ENCODE peak calls at places on chromosome 5, in ten cellular contexts. M is fibroblast of villous mesenchyme, P is Caco-2, T is B cell, Q is lower lobe of right lung, L is epithelial cell of esophagus, H is adrenal gland, K is tibial nerve, S is coronary artery, R is lung. X is an unnamed sample.

GRCh38 chr5:92944903-92945629 is 636.0 kb downstream of the NR2F1-AS1 start:
- DNase-seq in M (peak), K (no peak), S (no peak), P (no peak), R (no peak), L (no peak), Q (no peak), H (no peak), T (no peak), X (no peak)

GRCh38 chr5:32710335-32710858 is 724 bp upstream of the NPR3 start:
- DNase-seq in L (no peak), R (no peak), S (no peak), Q (no peak), H (peak), P (no peak), T (peak), K (no peak), M (no peak), X (no peak)

GRCh38 chr5:137470111-137470920 is 28.8 kb downstream of the SPOCK1 start:
- DNase-seq in R (no peak), S (no peak), M (peak), T (no peak), K (no peak), P (no peak), Q (no peak), L (peak), H (peak), X (no peak)

GRCh38 chr5:62643556-62644451 is 65.2 kb downstream of the LRRC70 start:
- DNase-seq in R (no peak), H (peak), M (no peak), K (no peak), S (no peak), L (no peak), Q (no peak), P (no peak), T (no peak), X (no peak)

GRCh38 chr5:102796014-102796413 is 40.9 kb downstream of the PAM start:
- DNase-seq in K (no peak), H (no peak), R (no peak), S (no peak), M (no peak), P (no peak), Q (no peak), L (no peak), T (no peak), X (no peak)

GRCh38 chr5:35185518-35185917 is 44.8 kb downstream of the PRLR start:
- DNase-seq in R (no peak), Q (no peak), L (no peak), H (no peak), T (no peak), M (no peak), S (no peak), K (no peak), P (no peak), X (no peak)

GRCh38 chr5:41371741-41372140 is 138.7 kb downstream of the PLCXD3 start:
- DNase-seq in H (no peak), T (no peak), K (no peak), R (no peak), S (no peak), L (peak), Q (no peak), P (no peak), M (peak), X (no peak)

GRCh38 chr5:64612349-64612961 is 77.8 kb upstream of the SHISAL2B start:
- DNase-seq in R (no peak), H (peak), P (no peak), Q (no peak), L (peak), K (peak), T (no peak), M (peak), S (no peak), X (no peak)

GRCh38 chr5:149466457-149466972 is 84.7 kb downstream of the CSNK1A1 start:
- DNase-seq in H (peak), T (no peak), P (no peak), M (peak), L (peak), S (no peak), R (no peak), Q (no peak), K (no peak), X (no peak)

GRCh38 chr5:148145916-148146315 is 22.4 kb upstream of the SPINK14 start:
- DNase-seq in P (peak), Q (no peak), S (no peak), R (peak), H (no peak), T (no peak), K (no peak), M (peak), L (peak), X (no peak)

GRCh38 chr5:37088041-37088440 is 161.1 kb downstream of the CPLANE1 start:
- DNase-seq in L (no peak), S (no peak), H (no peak), T (no peak), Q (no peak), M (no peak), P (no peak), K (no peak), R (no peak), X (no peak)

GRCh38 chr5:104652271-104652861 is 1089.8 kb upstream of the NUDT12 start:
- DNase-seq in Q (no peak), L (peak), K (no peak), R (no peak), M (no peak), H (no peak), P (no peak), T (no peak), S (no peak), X (no peak)

GRCh38 chr5:129698661-129699060 is 49.2 kb upstream of the MINAR2 start:
- DNase-seq in R (no peak), M (no peak), S (no peak), T (no peak), P (no peak), L (no peak), Q (no peak), H (no peak), K (no peak), X (no peak)

GRCh38 chr5:135310328-135310989 is 88.6 kb downstream of the MACROH2A1 start:
- DNase-seq in Q (no peak), M (peak), L (peak), P (no peak), K (no peak), R (peak), S (no peak), T (no peak), H (no peak), X (peak)

GRCh38 chr5:180832638-180833068 is 28.4 kb downstream of the ZFP62 start:
- DNase-seq in R (no peak), L (no peak), P (no peak), Q (no peak), H (no peak), S (no peak), K (no peak), T (peak), M (no peak), X (no peak)

GRCh38 chr5:172872997-172873491 is 39.0 kb downstream of the ERGIC1 start:
- DNase-seq in K (no peak), Q (peak), P (no peak), T (no peak), S (peak), M (peak), L (no peak), R (no peak), H (peak), X (no peak)

GRCh38 chr5:6467591-6467990 is 18.9 kb downstream of the UBE2QL1 start:
- DNase-seq in L (no peak), K (no peak), Q (no peak), R (no peak), T (no peak), M (no peak), P (no peak), S (no peak), H (no peak), X (no peak)

GRCh38 chr5:75588666-75589065 is 22.6 kb upstream of the ANKDD1B start:
- DNase-seq in R (no peak), S (no peak), K (no peak), L (no peak), M (no peak), P (no peak), T (no peak), H (no peak), Q (no peak), X (no peak)

GRCh38 chr5:17727212-17727611 is 93.0 kb downstream of the TAF11L14 start:
- DNase-seq in M (peak), K (no peak), H (no peak), L (no peak), T (no peak), S (no peak), R (no peak), P (no peak), Q (no peak), X (no peak)

GRCh38 chr5:147534172-147534951 is 24.5 kb upstream of the DPYSL3 start:
- DNase-seq in L (no peak), T (no peak), K (no peak), M (peak), Q (no peak), H (no peak), R (no peak), P (no peak), S (no peak), X (no peak)

GRCh38 chr5:30040483-30041116 is 1152.9 kb upstream of the CDH6 start:
- DNase-seq in Q (no peak), L (peak), P (peak), K (no peak), S (no peak), M (peak), R (no peak), T (no peak), H (peak), X (no peak)

GRCh38 chr5:11346336-11346735 is 557.9 kb downstream of the CTNND2 start:
- DNase-seq in L (no peak), M (no peak), P (no peak), R (no peak), S (no peak), Q (no peak), K (no peak), H (no peak), T (no peak), X (no peak)

GRCh38 chr5:180495292-180495691 is 1.1 kb downstream of the CNOT6 start:
- DNase-seq in H (no peak), M (no peak), K (no peak), P (no peak), S (no peak), T (no peak), L (peak), Q (no peak), R (no peak), X (no peak)

GRCh38 chr5:148224131-148224742 is 14.1 kb upstream of the MARCOL start:
- DNase-seq in T (no peak), H (no peak), L (peak), R (no peak), Q (no peak), S (no peak), M (peak), P (no peak), K (no peak), X (no peak)

GRCh38 chr5:73447234-73448071 is 1.1 kb downstream of the FOXD1 start:
- DNase-seq in P (peak), M (peak), T (peak), S (no peak), L (peak), R (no peak), H (no peak), K (no peak), Q (peak), X (no peak)

GRCh38 chr5:123874600-123875201 is 362.7 kb downstream of the CSNK1G3 start:
- DNase-seq in Q (no peak), K (no peak), R (no peak), H (no peak), P (no peak), L (no peak), T (no peak), M (peak), S (no peak), X (no peak)

GRCh38 chr5:130720355-130720754 is 444.7 kb downstream of the HINT1 start:
- DNase-seq in K (no peak), M (peak), R (no peak), Q (no peak), T (no peak), P (no peak), L (peak), S (no peak), H (no peak), X (no peak)
- TF ChIP-seq CTCF in K (no peak), M (peak), R (no peak), Q (peak), T (no peak), P (peak), L (peak), S (peak), H (peak), X (peak)

DNA sequence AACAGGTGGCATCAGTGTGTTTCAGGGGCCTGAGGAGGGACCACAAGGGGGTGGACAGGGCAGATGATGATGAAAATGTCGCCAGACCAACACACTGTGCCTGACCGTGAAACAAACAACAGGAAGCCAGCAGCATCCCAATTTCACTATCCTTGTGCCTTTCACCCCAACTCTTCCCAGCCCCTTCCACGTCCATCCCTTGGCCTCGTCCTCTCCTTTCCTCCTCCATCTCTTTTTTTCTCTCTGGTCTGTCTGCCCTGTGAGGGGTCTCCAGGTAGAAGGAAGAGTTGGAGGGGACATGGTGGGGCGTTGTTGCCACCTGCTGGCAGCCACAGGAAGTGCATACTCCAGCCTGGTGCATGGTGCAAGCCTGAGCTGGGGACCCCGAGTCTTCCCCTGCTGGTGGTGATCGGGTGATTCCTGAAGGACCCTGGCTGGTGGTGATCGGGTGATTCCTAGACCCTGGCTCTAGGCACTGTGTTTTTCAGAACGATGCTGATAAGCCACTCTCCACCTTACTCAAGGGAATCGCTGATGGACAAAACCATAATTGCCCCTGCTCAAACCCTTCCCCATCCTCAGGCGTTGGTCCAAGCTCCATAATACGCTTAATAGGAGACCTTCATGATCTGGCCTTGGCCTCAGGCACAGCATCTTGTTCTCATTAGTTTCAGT is 21.7 kb upstream of the NSD1 start:
- DNase-seq in S (peak), K (peak), L (peak), H (no peak), R (no peak), M (peak), P (peak), Q (no peak), T (peak), X (no peak)
- TF ChIP-seq CTCF in S (peak), K (peak), L (peak), H (peak), R (peak), M (peak), P (peak), Q (peak), T (peak), X (peak)

GRCh38 chr5:66529182-66529581 is 67.0 kb upstream of the MAST4 start:
- DNase-seq in T (no peak), M (no peak), Q (no peak), P (no peak), S (no peak), R (no peak), H (no peak), L (no peak), K (no peak), X (no peak)
- TF ChIP-seq CTCF in T (no peak), M (no peak), Q (no peak), P (no peak), S (no peak), R (no peak), H (no peak), L (no peak), K (no peak), X (no peak)

DNA sequence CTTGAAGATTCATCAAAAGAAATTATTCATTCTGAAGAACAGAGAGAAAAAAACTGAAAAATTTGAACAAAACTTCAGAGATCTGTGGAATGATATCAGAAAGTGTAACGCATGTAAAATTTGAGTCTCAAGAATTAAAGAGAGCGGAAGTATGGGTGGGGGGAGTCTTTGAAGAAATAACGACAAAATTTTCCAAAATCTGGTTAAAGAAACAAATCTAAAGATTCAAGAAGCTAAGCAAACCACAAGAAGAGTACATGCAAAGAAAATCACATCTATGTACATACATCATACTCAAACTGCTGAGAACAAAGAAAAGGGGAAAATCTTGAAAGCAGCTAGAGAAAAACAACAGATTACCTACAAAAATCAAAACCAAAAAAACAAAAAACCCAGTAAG is 149.4 kb upstream of the TBCA start:
- DNase-seq in H (no peak), M (no peak), R (no peak), L (no peak), P (no peak), S (no peak), K (no peak), Q (no peak), T (no peak), X (no peak)
- TF ChIP-seq CTCF in H (no peak), M (no peak), R (no peak), L (no peak), P (no peak), S (no peak), K (no peak), Q (no peak), T (no peak), X (no peak)

DNA sequence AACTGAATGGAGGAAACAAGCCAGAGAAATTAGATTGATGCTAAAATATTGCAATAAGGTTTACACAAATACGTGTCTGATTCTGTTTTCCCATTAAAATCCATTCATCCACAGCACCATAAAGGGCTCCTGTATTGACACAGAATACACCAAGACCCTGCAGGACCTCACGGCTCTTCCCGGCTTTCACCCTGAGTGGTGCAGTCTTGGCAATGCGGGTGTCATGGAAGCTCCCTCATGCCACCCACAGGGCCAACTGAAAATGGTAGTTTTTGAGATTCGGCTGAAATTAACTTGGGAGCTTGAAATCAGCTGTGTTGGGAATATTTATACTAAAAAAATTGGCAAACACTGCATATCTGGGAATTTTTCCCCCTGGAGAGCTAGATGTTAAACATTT is 17.3 kb upstream of the EXOC3 start:
- DNase-seq in H (no peak), S (no peak), Q (no peak), M (peak), R (no peak), T (no peak), P (no peak), L (no peak), K (no peak), X (no peak)
- TF ChIP-seq CTCF in H (peak), S (no peak), Q (no peak), M (peak), R (no peak), T (no peak), P (no peak), L (peak), K (no peak), X (peak)

DNA sequence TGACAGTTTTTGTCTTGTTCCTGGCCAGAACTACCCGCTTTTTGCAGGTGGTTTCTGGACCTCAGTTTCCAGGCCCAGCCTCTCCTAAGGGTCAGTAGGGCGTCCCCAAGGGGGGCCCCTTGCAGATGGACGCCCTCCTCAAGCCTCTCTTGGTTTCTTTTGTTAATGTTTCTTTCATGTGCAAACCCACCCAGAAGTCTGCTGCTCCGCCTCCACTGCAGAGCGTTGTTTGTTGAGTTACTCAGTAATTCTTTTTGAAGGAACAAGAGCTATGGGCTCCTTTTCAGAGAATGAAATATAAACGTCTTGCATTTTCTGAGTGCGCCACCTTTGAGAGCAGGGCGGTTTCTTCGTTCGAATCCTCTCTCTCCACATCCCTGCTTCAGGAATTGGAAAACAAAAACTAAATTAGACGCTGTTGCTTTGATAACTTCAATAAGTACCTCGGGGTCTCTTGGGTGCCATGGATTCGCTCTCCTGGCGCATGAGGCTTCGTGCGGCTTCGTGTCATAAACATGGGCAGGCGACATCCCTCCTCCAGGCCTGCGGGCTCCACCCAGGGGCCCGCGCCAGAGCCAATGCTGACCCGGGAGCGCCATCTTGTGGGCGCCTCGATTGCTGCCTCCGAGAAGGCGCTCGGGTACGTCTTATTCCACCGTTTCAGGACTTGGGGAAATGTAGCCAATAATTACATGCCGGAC is 38.3 kb upstream of the CKMT2 start:
- DNase-seq in R (peak), K (peak), S (peak), H (peak), L (peak), Q (peak), M (peak), P (peak), T (peak), X (peak)
- TF ChIP-seq CTCF in R (peak), K (peak), S (peak), H (peak), L (peak), Q (peak), M (peak), P (peak), T (peak), X (peak)

GRCh38 chr5:168291281-168291960 is at the start of gene WWC1:
- DNase-seq in M (peak), S (no peak), K (no peak), P (peak), T (peak), L (peak), H (peak), R (peak), Q (peak), X (no peak)
- TF ChIP-seq CTCF in M (no peak), S (no peak), K (no peak), P (peak), T (no peak), L (peak), H (no peak), R (peak), Q (peak), X (peak)

GRCh38 chr5:167261309-167262100 is 1029.9 kb upstream of the WWC1 start:
- DNase-seq in T (no peak), Q (no peak), P (no peak), H (no peak), K (no peak), R (no peak), L (peak), S (no peak), M (peak), X (no peak)
- TF ChIP-seq CTCF in T (no peak), Q (no peak), P (no peak), H (peak), K (no peak), R (no peak), L (peak), S (no peak), M (peak), X (peak)

DNA sequence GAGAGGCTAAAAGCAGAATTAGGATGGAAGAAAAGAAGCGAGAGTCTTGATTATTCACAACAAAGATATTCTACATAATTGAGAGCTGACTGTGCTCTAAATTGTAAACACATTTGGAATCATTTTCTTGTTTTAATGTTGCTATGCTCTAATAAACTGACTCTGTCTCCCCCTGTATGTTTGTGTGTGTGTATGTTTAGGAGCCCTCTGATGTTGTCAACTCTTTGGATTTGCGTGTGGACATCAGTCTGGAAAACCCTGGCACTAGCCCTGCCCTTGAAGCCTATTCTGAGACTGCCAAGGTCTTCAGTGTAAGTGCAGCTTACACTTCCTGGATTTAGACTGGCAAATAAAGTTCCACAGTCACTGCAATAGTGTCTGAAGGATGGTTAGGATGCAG is 37.8 kb downstream of the MOCS2 start:
- DNase-seq in Q (no peak), S (no peak), L (no peak), K (no peak), R (no peak), P (no peak), H (peak), M (peak), T (no peak), X (no peak)
- TF ChIP-seq CTCF in Q (no peak), S (no peak), L (no peak), K (no peak), R (no peak), P (no peak), H (no peak), M (peak), T (no peak), X (no peak)

X was measured in osteocyte.